ENCODE peak calls at places on chromosomes 3 and 15, in four cellular contexts. One of them, this sample, is unnamed. For H3K36me3, the result is how much of the 10 kb centered on the place peaks cover.

GRCh38 chr3:52679139-52679538 is 6.6 kb downstream of the PBRM1 start:
- DNase-seq in small intestine: no peak
- DNase-seq in aorta: no peak
- DNase-seq in body of pancreas: no peak
- DNase-seq in this sample: no peak

GRCh38 chr3:39805650-39806049 is 3.8 kb upstream of the MYRIP start:
- DNase-seq in small intestine: no peak
- DNase-seq in aorta: no peak
- DNase-seq in body of pancreas: no peak
- DNase-seq in this sample: no peak

GRCh38 chr3:132034097-132034485 is 723 bp downstream of the CPNE4 start:
- DNase-seq in small intestine: no peak
- DNase-seq in aorta: no peak
- DNase-seq in body of pancreas: no peak
- DNase-seq in this sample: no peak

GRCh38 chr15:96285715-96286367 is 44.7 kb upstream of the NR2F2 start:
- DNase-seq in small intestine: no peak
- DNase-seq in aorta: no peak
- DNase-seq in body of pancreas: no peak
- DNase-seq in this sample: no peak

GRCh38 chr3:119653871-119654270 is 6.5 kb downstream of the POPDC2 start:
- DNase-seq in small intestine: no peak
- DNase-seq in aorta: no peak
- DNase-seq in body of pancreas: no peak
- DNase-seq in this sample: no peak

GRCh38 chr15:57198654-57199241 is 177.6 kb upstream of the CGNL1 start:
- DNase-seq in small intestine: peak
- DNase-seq in aorta: no peak
- DNase-seq in body of pancreas: no peak
- DNase-seq in this sample: peak

GRCh38 chr3:104960579-104960978 is 406.1 kb upstream of the ALCAM start:
- DNase-seq in small intestine: no peak
- DNase-seq in aorta: no peak
- DNase-seq in body of pancreas: no peak
- DNase-seq in this sample: no peak

GRCh38 chr15:44536298-44536961 is 517 bp upstream of the EIF3J start:
- DNase-seq in small intestine: peak
- DNase-seq in aorta: peak
- DNase-seq in body of pancreas: peak
- DNase-seq in this sample: peak

GRCh38 chr3:162892921-162893793 is 1396.5 kb downstream of the OTOL1 start:
- DNase-seq in small intestine: no peak
- DNase-seq in aorta: no peak
- DNase-seq in body of pancreas: no peak
- DNase-seq in this sample: no peak

GRCh38 chr3:196941846-196942225 is 492 bp downstream of the NCBP2 start:
- DNase-seq in small intestine: no peak
- DNase-seq in aorta: peak
- DNase-seq in body of pancreas: peak
- DNase-seq in this sample: no peak

GRCh38 chr3:81490541-81491288 is 270.7 kb downstream of the GBE1 start:
- DNase-seq in small intestine: peak
- DNase-seq in aorta: peak
- DNase-seq in body of pancreas: peak
- DNase-seq in this sample: peak

GRCh38 chr15:85702321-85703230 is 92.1 kb downstream of the KLHL25 start:
- DNase-seq in small intestine: peak
- DNase-seq in aorta: no peak
- DNase-seq in body of pancreas: no peak
- DNase-seq in this sample: no peak

DNA sequence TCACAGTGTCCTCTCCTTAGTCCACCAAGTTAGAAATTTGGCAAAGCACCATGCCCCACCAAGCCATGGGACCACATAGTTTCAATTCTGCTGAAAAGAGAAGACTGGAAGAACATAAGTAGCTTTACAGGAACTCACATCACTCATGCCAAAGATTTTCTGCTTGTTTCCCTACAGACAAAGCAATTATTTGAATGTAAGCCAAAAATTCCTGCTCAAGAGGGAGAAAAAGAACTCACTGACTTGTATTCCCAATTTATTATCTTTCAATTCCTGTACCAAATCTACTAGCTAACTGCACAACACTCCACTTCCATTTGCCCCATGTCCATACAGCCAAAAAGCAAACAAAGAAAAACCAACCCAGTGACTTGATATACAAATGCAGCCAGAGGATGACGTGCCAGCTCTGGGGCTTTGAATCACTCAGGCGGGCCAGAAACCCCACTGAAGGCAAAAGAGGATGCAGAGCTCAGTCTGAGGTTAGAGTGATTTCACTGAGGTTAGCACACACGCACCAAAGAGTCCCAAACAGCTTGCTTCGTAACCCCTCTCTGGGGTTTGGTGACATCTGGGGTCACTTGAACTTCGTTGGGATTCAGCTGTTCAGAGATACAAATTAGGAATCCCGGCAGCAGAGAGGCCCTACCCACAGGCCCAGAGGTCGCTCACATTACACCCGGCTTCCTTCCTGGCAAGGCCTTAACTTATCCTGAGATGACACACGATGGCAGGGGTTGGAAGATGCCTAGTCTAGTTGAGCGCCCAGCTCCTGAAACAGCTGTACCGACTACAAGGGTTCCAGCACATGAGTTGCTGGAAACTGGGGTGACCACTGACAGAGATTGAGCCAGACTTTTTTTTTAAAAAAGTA is 1.7 kb downstream of the RFTN1 start:
- DNase-seq in small intestine: peak
- DNase-seq in aorta: peak
- DNase-seq in body of pancreas: peak
- DNase-seq in this sample: peak
- H3K4me3 ChIP-seq in small intestine: peak
- H3K4me3 ChIP-seq in aorta: peak
- H3K4me3 ChIP-seq in body of pancreas: no peak
- H3K4me3 ChIP-seq in this sample: peak

GRCh38 chr3:176395269-176395668 is 802.0 kb downstream of the TBL1XR1 start:
- DNase-seq in small intestine: no peak
- DNase-seq in aorta: no peak
- DNase-seq in body of pancreas: no peak
- DNase-seq in this sample: no peak
- H3K36me3 ChIP-seq in small intestine: under half
- H3K36me3 ChIP-seq in aorta: under half
- H3K36me3 ChIP-seq in body of pancreas: under half
- H3K36me3 ChIP-seq in this sample: under half

GRCh38 chr3:43001556-43002121 is 22.5 kb downstream of the GASK1A start:
- DNase-seq in small intestine: no peak
- DNase-seq in aorta: no peak
- DNase-seq in body of pancreas: no peak
- DNase-seq in this sample: no peak
- H3K4me3 ChIP-seq in small intestine: no peak
- H3K4me3 ChIP-seq in aorta: no peak
- H3K4me3 ChIP-seq in body of pancreas: no peak
- H3K4me3 ChIP-seq in this sample: no peak

GRCh38 chr15:48751595-48751994 is 59.3 kb downstream of the CEP152 start:
- DNase-seq in small intestine: no peak
- DNase-seq in aorta: no peak
- DNase-seq in body of pancreas: no peak
- DNase-seq in this sample: no peak

GRCh38 chr15:48754011-48754410 is 56.9 kb downstream of the CEP152 start:
- DNase-seq in small intestine: no peak
- DNase-seq in aorta: no peak
- DNase-seq in body of pancreas: no peak
- DNase-seq in this sample: no peak

DNA sequence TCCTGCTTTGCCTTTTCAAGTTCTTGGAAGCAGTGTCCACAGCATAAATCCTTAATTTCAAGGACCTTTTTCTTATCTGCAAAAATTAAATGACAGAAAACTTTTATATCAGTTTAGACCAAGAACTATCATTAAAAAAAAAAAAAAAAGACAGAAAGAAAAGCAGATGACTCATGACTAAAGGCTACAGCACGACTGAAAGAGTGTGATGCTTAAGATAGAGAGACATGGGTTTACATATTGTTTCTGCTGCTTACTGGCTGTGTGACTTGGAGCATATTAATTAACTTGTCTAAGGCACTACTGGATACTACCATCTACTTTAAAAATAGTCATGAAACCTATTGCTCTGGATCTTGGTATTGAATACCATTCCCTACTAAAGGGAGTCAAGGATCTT is 62.3 kb downstream of the CEP152 start:
- DNase-seq in small intestine: no peak
- DNase-seq in aorta: no peak
- DNase-seq in body of pancreas: no peak
- DNase-seq in this sample: no peak
- H3K36me3 ChIP-seq in small intestine: under half
- H3K36me3 ChIP-seq in aorta: under half
- H3K36me3 ChIP-seq in body of pancreas: under half
- H3K36me3 ChIP-seq in this sample: under half

DNA sequence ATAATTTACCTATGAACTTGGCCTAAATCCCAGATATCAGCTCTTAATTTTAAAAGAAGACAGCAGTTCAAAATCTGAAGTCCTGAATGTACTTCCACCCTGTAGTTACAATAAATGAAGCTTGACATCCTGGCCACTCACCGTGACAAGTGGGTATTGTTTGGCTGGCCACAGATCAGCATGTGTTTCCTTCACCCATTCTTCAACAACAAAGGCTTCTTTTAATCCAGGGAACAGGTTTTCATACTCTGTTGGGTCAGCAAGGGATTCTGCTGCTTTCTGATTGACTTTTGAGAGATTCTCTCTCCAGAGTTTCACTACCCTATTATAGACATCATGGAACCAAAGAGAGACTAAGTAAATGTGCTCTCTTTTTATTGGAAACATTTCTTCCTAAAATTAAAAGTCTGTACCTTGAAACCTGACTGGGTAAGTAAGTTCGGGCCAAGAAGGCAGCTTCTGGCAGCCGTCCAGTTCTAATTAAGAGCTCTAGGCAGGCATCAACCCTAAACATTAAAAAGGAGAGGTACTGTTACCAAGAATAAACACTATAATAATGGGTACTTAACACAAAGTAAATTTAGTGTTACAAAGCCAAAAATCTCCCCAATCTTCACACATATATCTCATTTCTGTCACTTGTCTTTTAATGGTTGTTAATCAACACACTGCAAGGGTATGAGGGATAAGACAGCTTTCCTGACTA is 15.2 kb downstream of the MRPS22 start:
- DNase-seq in small intestine: no peak
- DNase-seq in aorta: no peak
- DNase-seq in body of pancreas: no peak
- DNase-seq in this sample: no peak
- H3K4me3 ChIP-seq in small intestine: no peak
- H3K4me3 ChIP-seq in aorta: no peak
- H3K4me3 ChIP-seq in body of pancreas: no peak
- H3K4me3 ChIP-seq in this sample: no peak